ENCODE peak calls at places on chromosomes 7 and 10, in four cellular contexts. N, T, M and Q are unnamed samples.

GRCh38 chr7:39937366-39938153 is 12.5 kb upstream of the CDK13 start:
- DNase-seq in N (no peak), T (no peak), M (no peak), Q (no peak)

GRCh38 chr7:22885824-22886255 is 63.2 kb upstream of the TOMM7 start:
- DNase-seq in N (peak; percentile 50), T (no peak), M (no peak), Q (peak; percentile 90)

GRCh38 chr10:79375321-79376077 is 28.2 kb downstream of the PPIF start:
- DNase-seq in N (no peak), T (peak; percentile 19), M (peak; percentile 56), Q (no peak)

GRCh38 chr10:23534761-23535160 is 95.9 kb downstream of the OTUD1 start:
- DNase-seq in N (no peak), T (no peak), M (no peak), Q (no peak)

GRCh38 chr10:130961506-130962239 is 349.8 kb downstream of the TCERG1L start:
- DNase-seq in N (no peak), T (no peak), M (peak; percentile 54), Q (no peak)

GRCh38 chr7:151628846-151629604 is 109.3 kb upstream of the RHEB start:
- DNase-seq in N (no peak), T (peak; percentile 57), M (no peak), Q (no peak)

GRCh38 chr7:107045195-107045960 is 873 bp downstream of the PRKAR2B start:
- DNase-seq in N (no peak), T (peak; percentile 32), M (no peak), Q (no peak)

GRCh38 chr7:19215421-19215820 is 70.2 kb upstream of the FERD3L start:
- DNase-seq in N (no peak), T (no peak), M (no peak), Q (no peak)

GRCh38 chr7:39898867-39899266 is 51.2 kb upstream of the CDK13 start:
- DNase-seq in N (no peak), T (no peak), M (no peak), Q (no peak)

GRCh38 chr7:134130124-134130523 is 3.0 kb downstream of the LRGUK start:
- DNase-seq in N (no peak), T (no peak), M (no peak), Q (no peak)

GRCh38 chr7:158111906-158112570 is 475.6 kb downstream of the PTPRN2 start:
- DNase-seq in N (no peak), T (no peak), M (peak; percentile 40), Q (no peak)

GRCh38 chr10:3107426-3107961 is 40.1 kb downstream of the PFKP start:
- DNase-seq in N (no peak), T (no peak), M (peak; percentile 85), Q (no peak)

DNA sequence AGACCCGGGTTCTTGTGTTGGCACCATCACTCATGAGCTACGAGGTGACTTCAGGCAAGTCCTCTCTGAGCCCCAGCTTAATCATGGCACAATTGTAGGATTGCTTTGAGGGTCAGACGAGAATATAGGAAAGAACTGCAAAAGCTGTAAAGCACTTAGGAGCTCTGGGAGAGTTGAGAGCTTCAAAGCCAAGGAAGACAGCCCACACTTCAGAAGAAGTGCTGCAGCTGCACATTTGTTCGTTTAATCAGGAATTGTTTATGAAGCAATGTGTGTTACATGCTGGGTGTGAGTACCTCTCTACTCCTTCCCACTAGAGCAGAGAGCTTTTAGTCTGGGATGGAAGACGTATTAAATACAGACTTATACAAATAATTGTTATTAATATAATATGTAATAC is 4.4 kb downstream of the FBH1 start:
- DNase-seq in N (no peak), T (peak; percentile 78), M (no peak), Q (no peak)
- H3K36me3 ChIP-seq in N (no peaks in the 10 kb centered on the region), T (no peaks in the 10 kb centered on the region), M (peaks cover 5% of the 10 kb centered on the region), Q (peaks cover 12% of the 10 kb centered on the region)

GRCh38 chr7:45081670-45081974 is 7.1 kb downstream of the NACAD start:
- DNase-seq in N (no peak), T (no peak), M (no peak), Q (no peak)
- H3K27ac ChIP-seq in N (no peak overlapping the region), T (no peak overlapping the region), M (no peak overlapping the region), Q (no peak overlapping the region)

DNA sequence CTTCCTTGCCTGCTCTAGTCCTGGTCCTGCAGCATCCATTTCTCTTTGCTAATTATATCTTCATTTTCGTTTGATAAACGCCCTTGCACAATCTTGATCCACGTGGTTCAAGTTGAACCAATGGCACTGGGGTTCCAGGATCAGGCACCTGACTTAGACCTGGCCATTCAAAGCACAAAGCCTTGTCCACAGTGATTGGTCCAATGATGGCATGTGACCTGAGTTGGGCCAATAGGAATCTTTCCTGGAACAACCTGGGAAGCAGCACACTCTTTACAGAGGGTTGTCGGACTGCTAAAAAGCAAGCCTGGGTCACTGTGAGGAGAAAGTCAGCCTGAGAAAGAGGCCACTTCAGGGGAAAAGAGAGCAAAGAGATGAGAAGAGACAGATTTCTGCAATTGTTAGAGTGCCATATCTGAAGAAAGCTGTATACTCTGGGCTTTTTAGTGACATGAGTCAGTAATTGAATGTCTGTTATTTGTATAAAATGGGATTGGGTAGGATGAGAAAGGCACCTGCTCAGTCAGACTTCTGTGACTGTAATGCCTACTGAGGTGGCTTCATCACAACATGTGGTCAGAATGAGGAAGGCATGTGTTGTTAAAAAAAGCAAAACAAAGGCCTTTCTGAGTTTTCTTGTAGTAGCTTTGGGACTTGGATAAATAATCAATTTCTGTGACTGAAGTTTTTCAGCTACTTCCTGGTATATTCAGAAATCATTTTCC is 4.4 kb upstream of the STEAP4 start:
- DNase-seq in N (no peak), T (no peak), M (no peak), Q (no peak)
- H3K4me1 ChIP-seq in N (no peaks in the 10 kb centered on the region), T (no peaks in the 10 kb centered on the region), M (peaks cover 50% of the 10 kb centered on the region), Q (no peaks in the 10 kb centered on the region)

GRCh38 chr7:92528958-92529264 is 316 bp downstream of the RBM48 start:
- DNase-seq in N (no peak), T (no peak), M (no peak), Q (no peak)

DNA sequence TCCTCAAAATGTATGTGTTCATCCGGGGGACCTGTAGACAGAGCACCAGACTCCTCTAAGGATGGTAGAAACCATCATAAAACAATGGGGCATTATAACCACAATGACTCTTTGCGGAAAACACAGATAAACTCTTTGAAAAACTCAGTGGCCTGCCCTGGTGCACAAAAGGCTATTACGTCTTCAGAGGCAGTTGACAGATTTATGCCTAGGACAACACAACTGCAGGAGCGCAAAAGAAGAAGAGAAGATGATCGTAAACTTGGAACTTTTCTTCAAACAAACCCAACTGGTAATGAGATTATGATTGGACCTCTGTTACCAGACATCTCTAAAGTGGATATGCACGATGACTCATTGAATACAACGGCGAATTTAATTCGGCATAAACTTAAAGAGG is 6.0 kb downstream of the RBM48 start:
- DNase-seq in N (no peak), T (no peak), M (no peak), Q (no peak)
- H3K36me3 ChIP-seq in N (peaks cover 28% of the 10 kb centered on the region), T (peaks cover 58% of the 10 kb centered on the region), M (peaks cover 65% of the 10 kb centered on the region), Q (peaks cover 82% of the 10 kb centered on the region)

GRCh38 chr7:130943981-130944380 is 210.0 kb upstream of the KLF14 start:
- DNase-seq in N (no peak), T (no peak), M (no peak), Q (no peak)
- H3K27ac ChIP-seq in N (peak overlapping the region; percentile 78), T (no peak overlapping the region), M (peak overlapping the region; percentile 78), Q (peak overlapping the region; percentile 97)

GRCh38 chr10:103120977-103121735 is 71.9 kb downstream of the NT5C2 start:
- DNase-seq in N (no peak), T (no peak), M (no peak), Q (no peak)

GRCh38 chr10:103127241-103127640 is 65.8 kb downstream of the NT5C2 start:
- DNase-seq in N (no peak), T (no peak), M (no peak), Q (no peak)

GRCh38 chr10:103125323-103126267 is 67.5 kb downstream of the NT5C2 start:
- DNase-seq in N (no peak), T (no peak), M (no peak), Q (no peak)

GRCh38 chr10:103123282-103124033 is 69.6 kb downstream of the NT5C2 start:
- DNase-seq in N (no peak), T (no peak), M (no peak), Q (no peak)

DNA sequence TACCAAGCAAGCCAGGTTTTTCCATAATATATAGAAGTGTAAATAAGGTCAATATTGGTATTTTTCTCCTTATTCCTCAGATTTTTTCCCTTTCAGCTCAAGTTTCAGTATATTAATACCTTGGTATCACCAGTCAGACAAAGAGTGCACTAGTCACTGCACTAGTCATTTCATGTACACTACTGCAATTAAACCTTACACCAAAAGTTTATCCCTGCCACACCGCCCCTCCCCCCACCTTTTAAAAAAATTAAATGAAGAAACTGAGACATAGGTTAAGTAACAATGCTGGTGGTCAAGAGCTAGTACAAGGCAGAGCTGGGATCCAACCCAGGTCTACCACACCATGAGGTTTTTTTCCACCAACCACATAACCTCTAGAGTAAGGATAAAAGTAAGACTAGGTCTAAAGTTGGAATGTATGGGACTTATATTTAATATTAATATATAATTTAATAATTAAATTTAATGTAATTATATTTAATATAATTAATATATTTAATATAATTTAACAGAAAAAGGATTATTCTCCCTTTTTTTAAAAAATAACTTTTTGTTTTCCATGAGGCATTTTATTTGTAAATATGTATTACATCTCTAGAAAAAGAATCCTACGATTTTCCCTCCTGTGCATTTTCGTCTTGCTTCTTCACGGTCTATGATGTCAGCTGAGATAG is 68.5 kb downstream of the NT5C2 start:
- DNase-seq in N (no peak), T (no peak), M (no peak), Q (no peak)
- H3K4me1 ChIP-seq in N (no peaks in the 10 kb centered on the region), T (peaks cover 13% of the 10 kb centered on the region), M (peaks cover 54% of the 10 kb centered on the region), Q (no peaks in the 10 kb centered on the region)

GRCh38 chr10:13180788-13181187 is 19.4 kb downstream of the MCM10 start:
- DNase-seq in N (no peak), T (no peak), M (no peak), Q (peak; percentile 16)
- H3K36me3 ChIP-seq in N (no peaks in the 10 kb centered on the region), T (peaks cover 4% of the 10 kb centered on the region), M (no peaks in the 10 kb centered on the region), Q (no peaks in the 10 kb centered on the region)